ENCODE peak calls at places on chromosome 20, in ten cellular contexts. Q, R, W, X, P, E, F, D, B and S are unnamed samples.

GRCh38 chr20:51906049-51906448 is 103.7 kb upstream of the SALL4 start:
- DNase-seq in Q (no peak), R (no peak), W (no peak), X (no peak), P (no peak), E (no peak), F (no peak), D (no peak), B (no peak), S (no peak)

GRCh38 chr20:51800769-51801219 is 1.5 kb downstream of the SALL4 start:
- DNase-seq in Q (peak; percentile 5), R (no peak), W (peak; percentile 54), X (peak; percentile 21), P (no peak), E (peak; percentile 15), F (no peak), D (peak; percentile 26), B (no peak), S (no peak)

GRCh38 chr20:33685328-33686007 is 717 bp downstream of the E2F1 start:
- DNase-seq in Q (no peak), R (peak; percentile 98), W (peak; percentile 40), X (no peak), P (no peak), E (no peak), F (peak; percentile 91), D (no peak), B (no peak), S (no peak)

GRCh38 chr20:3751664-3752385 is 15.7 kb downstream of the ADISSP start:
- DNase-seq in Q (peak; percentile 20), R (no peak), W (no peak), X (peak; percentile 31), P (peak; percentile 62), E (no peak), F (peak; percentile 62), D (peak; percentile 77), B (no peak), S (no peak)

GRCh38 chr20:63574829-63575720 is 1.0 kb upstream of the HELZ2 start:
- DNase-seq in Q (peak; percentile 66), R (no peak), W (no peak), X (no peak), P (no peak), E (no peak), F (no peak), D (peak; percentile 35), B (no peak), S (no peak)

GRCh38 chr20:64044484-64045247 is 4.8 kb downstream of the SOX18 start:
- DNase-seq in Q (peak; percentile 56), R (no peak), W (peak; percentile 83), X (peak; percentile 50), P (no peak), E (peak; percentile 45), F (no peak), D (no peak), B (no peak), S (no peak)

GRCh38 chr20:48503166-48503815 is 324.5 kb downstream of the PREX1 start:
- DNase-seq in Q (no peak), R (no peak), W (no peak), X (no peak), P (no peak), E (no peak), F (no peak), D (no peak), B (no peak), S (no peak)

GRCh38 chr20:60026010-60026409 is 67.8 kb downstream of the CDH26 start:
- DNase-seq in Q (no peak), R (no peak), W (no peak), X (no peak), P (no peak), E (no peak), F (no peak), D (no peak), B (no peak), S (no peak)

GRCh38 chr20:21534453-21534852 is 20.6 kb upstream of the NKX2-2 start:
- DNase-seq in Q (no peak), R (peak; percentile 55), W (no peak), X (no peak), P (no peak), E (no peak), F (no peak), D (no peak), B (no peak), S (no peak)

GRCh38 chr20:6704132-6704861 is 63.2 kb upstream of the BMP2 start:
- DNase-seq in Q (peak; percentile 81), R (no peak), W (peak; percentile 89), X (peak; percentile 78), P (no peak), E (peak; percentile 81), F (no peak), D (peak; percentile 34), B (no peak), S (peak; percentile 7)

GRCh38 chr20:48538856-48539255 is 288.9 kb downstream of the PREX1 start:
- DNase-seq in Q (no peak), R (no peak), W (peak; percentile 81), X (peak; percentile 27), P (no peak), E (no peak), F (no peak), D (no peak), B (no peak), S (no peak)

GRCh38 chr20:32465092-32465900 is 107.2 kb downstream of the ASXL1 start:
- DNase-seq in Q (peak; percentile 88), R (no peak), W (no peak), X (peak; percentile 87), P (no peak), E (peak; percentile 94), F (no peak), D (peak; percentile 69), B (peak; percentile 73), S (no peak)

GRCh38 chr20:7704021-7704420 is 236.2 kb downstream of the HAO1 start:
- DNase-seq in Q (no peak), R (no peak), W (no peak), X (no peak), P (no peak), E (no peak), F (no peak), D (no peak), B (no peak), S (no peak)

GRCh38 chr20:20375862-20376261 is 8.0 kb downstream of the INSM1 start:
- DNase-seq in Q (no peak), R (no peak), W (no peak), X (no peak), P (no peak), E (no peak), F (no peak), D (no peak), B (no peak), S (no peak)

GRCh38 chr20:7608246-7608645 is 332.0 kb downstream of the HAO1 start:
- DNase-seq in Q (peak; percentile 18), R (peak; percentile 3), W (peak; percentile 30), X (no peak), P (no peak), E (peak; percentile 11), F (no peak), D (no peak), B (no peak), S (no peak)

GRCh38 chr20:62191781-62192559 is 9.1 kb downstream of the MTG2 start:
- DNase-seq in Q (no peak), R (no peak), W (no peak), X (no peak), P (no peak), E (no peak), F (no peak), D (peak; percentile 27), B (peak; percentile 29), S (no peak)

GRCh38 chr20:44609511-44610312 is 27.3 kb downstream of the PKIG start:
- DNase-seq in Q (peak; percentile 91), R (peak; percentile 88), W (peak; percentile 94), X (peak; percentile 73), P (peak; percentile 87), E (peak; percentile 84), F (peak; percentile 83), D (peak; percentile 90), B (peak; percentile 93), S (peak; percentile 77)
- H3K4me3 ChIP-seq in Q (no peak overlapping the region), R (peak overlapping the region; percentile 19), W (no peak overlapping the region), X (no peak overlapping the region), P (no peak overlapping the region), E (peak overlapping the region; percentile 39), F (no peak overlapping the region), D (peak overlapping the region; percentile 36), B (peak overlapping the region; percentile 59), S (peak overlapping the region; percentile 1)

DNA sequence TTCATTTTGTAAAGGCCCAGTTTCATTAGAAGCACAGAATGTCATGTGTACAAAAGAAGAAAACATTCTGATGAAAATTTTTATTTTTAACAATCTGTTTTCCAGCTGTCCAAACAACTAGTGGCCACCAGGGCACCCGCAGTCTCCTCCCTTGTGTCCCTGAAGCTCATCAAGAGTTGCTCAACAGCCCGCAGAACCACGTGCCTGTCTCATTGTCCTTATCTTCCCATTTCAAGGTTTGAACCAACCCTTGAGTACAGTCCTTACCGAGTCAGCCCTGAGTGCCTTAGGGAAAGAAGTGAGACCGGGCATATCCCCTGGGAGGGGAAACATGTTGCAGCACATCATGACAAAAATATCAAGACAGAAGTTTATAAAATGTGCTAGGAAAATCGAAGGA is 15.9 kb upstream of the ZNF133 start:
- DNase-seq in Q (peak; percentile 46), R (no peak), W (peak; percentile 19), X (no peak), P (no peak), E (peak; percentile 46), F (no peak), D (peak; percentile 69), B (peak; percentile 69), S (no peak)
- TF ChIP-seq CTCF in Q (peak; percentile 52), R (no peak), W (peak; percentile 41), X (no peak), P (no peak), E (peak; percentile 45), F (no peak), D (no peak), B (no peak), S (no peak)

DNA sequence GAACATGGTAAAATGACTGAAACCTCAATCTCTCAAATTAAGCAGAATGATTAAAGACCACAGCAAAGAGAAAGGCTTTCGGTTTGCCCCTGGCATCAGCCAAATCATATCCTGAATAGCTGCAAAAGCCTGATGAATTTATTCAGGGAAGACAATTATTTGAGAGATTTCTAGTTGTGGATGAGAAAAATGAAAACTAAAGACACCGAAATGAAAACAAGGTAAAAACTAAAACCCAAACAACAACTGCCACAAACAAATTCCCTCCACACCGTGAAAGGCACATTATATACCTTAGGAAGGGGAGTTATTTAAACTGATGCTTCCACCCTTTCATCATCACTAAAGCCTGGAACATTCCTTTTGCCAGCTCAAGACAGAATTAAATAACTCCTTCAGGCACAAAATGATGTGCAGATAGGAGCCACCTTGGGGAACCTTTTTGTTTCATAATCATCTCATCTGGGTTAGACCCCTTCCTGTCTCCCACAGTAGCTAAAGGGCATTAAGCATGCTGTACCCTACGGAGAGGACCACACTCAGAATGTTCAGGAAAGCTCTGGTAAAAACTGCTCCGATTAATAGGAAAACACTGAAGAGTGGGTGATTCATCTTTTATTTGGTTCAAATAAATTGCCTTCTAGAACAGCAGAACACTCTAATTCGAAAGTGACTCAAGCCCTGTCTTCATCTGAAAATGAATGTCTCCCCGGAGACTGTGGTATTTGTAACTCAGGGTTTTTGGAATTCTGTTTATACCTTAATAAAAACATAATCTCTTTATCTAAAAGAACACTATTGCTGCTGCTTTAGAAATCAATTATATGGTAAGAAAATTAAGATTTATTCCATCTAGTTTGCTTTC is 9.1 kb upstream of the ANKRD60 start:
- DNase-seq in Q (peak; percentile 79), R (no peak), W (peak; percentile 72), X (peak; percentile 80), P (no peak), E (peak; percentile 63), F (no peak), D (no peak), B (no peak), S (no peak)
- H3K4me3 ChIP-seq in Q (no peak overlapping the region), R (no peak overlapping the region), W (peak overlapping the region; percentile 71), X (no peak overlapping the region), P (no peak overlapping the region), E (no peak overlapping the region), F (no peak overlapping the region), D (no peak overlapping the region), B (peak overlapping the region; percentile 69), S (no peak overlapping the region)

GRCh38 chr20:1373036-1373435 is 19.8 kb downstream of the FKBP1A start:
- DNase-seq in Q (no peak), R (no peak), W (no peak), X (no peak), P (no peak), E (no peak), F (no peak), D (no peak), B (no peak), S (no peak)
- TF ChIP-seq CTCF in Q (no peak), R (no peak), W (no peak), X (no peak), P (no peak), E (no peak), F (no peak), D (no peak), B (no peak), S (no peak)